ENCODE peak calls at places on chromosome 3, in eight cellular contexts. O, B, C, J, P, I, N and K are unnamed samples. For H4K20me1 and H3K9me2, the result is how much of the 10 kb centered on the place peaks cover.

GRCh38 chr3:194671511-194671899 is 486 bp downstream of the LSG1 start:
- DNase-seq in I (peak), B (peak), P (peak), C (peak), N (peak), J (peak), O (peak), K (peak)

GRCh38 chr3:178421069-178421468 is 115.2 kb upstream of the KCNMB2 start:
- DNase-seq in N (no peak), I (no peak), O (no peak), P (no peak), J (no peak), B (no peak), C (no peak), K (no peak)

GRCh38 chr3:65466300-65466988 is 572.3 kb downstream of the MAGI1 start:
- DNase-seq in O (no peak), J (no peak), C (peak), I (no peak), N (no peak), B (no peak), P (no peak), K (no peak)

GRCh38 chr3:86976206-86976605 is 14.7 kb downstream of the VGLL3 start:
- DNase-seq in N (no peak), J (no peak), P (no peak), B (no peak), O (no peak), C (no peak), I (no peak), K (no peak)

GRCh38 chr3:142828703-142829304 is 60.1 kb downstream of the PCOLCE2 start:
- DNase-seq in P (peak), I (peak), O (peak), C (peak), N (peak), J (peak), B (peak), K (peak)

GRCh38 chr3:179036226-179036625 is 35.4 kb downstream of the ZMAT3 start:
- DNase-seq in N (no peak), O (no peak), B (no peak), C (no peak), J (peak), P (no peak), I (no peak), K (no peak)

GRCh38 chr3:134651347-134652041 is 672 bp upstream of the KY start:
- DNase-seq in C (no peak), J (peak), O (no peak), I (no peak), B (no peak), P (peak), N (peak), K (no peak)

GRCh38 chr3:130878464-130878863 is 15.4 kb upstream of the ATP2C1 start:
- DNase-seq in N (no peak), B (no peak), I (no peak), P (no peak), C (no peak), J (no peak), O (no peak), K (no peak)

GRCh38 chr3:38829404-38829803 is 13.4 kb upstream of the SCN10A start:
- DNase-seq in O (no peak), B (no peak), C (no peak), N (peak), P (no peak), J (peak), I (peak), K (peak)

GRCh38 chr3:151544164-151544548 is 83.3 kb upstream of the IGSF10 start:
- DNase-seq in I (no peak), J (no peak), C (peak), P (no peak), O (no peak), B (no peak), N (no peak), K (peak)

GRCh38 chr3:40465456-40465855 is 8.3 kb downstream of the RPL14 start:
- DNase-seq in B (no peak), P (no peak), I (no peak), C (no peak), J (no peak), N (no peak), O (no peak), K (no peak)

GRCh38 chr3:12338595-12339546 is 50.0 kb downstream of the PPARG start:
- DNase-seq in B (no peak), C (no peak), I (no peak), O (no peak), N (no peak), P (no peak), J (no peak), K (no peak)

GRCh38 chr3:197881601-197882000 is 68.4 kb upstream of the RPL35A start:
- DNase-seq in B (no peak), C (no peak), I (no peak), P (no peak), N (no peak), J (no peak), O (no peak), K (no peak)

GRCh38 chr3:43022111-43022510 is 43.0 kb downstream of the GASK1A start:
- DNase-seq in J (no peak), I (no peak), C (no peak), B (no peak), O (no peak), N (no peak), P (no peak), K (no peak)

GRCh38 chr3:158097571-158098553 is 8.4 kb downstream of the SHOX2 start:
- DNase-seq in N (peak), P (peak), J (no peak), B (no peak), I (no peak), O (peak), C (peak), K (peak)

GRCh38 chr3:46861996-46862688 is 1.1 kb downstream of the MYL3 start:
- DNase-seq in O (no peak), C (no peak), J (no peak), B (no peak), N (no peak), I (no peak), P (no peak), K (no peak)

GRCh38 chr3:188673509-188674239 is 498.1 kb upstream of the TPRG1 start:
- DNase-seq in J (peak), P (no peak), O (no peak), I (no peak), N (peak), C (peak), B (no peak), K (peak)

GRCh38 chr3:66478923-66479322 is 21.9 kb downstream of the LRIG1 start:
- DNase-seq in B (no peak), O (no peak), P (no peak), J (no peak), I (no peak), C (no peak), N (no peak), K (no peak)

GRCh38 chr3:36206936-36207620 is 173.2 kb upstream of the STAC start:
- DNase-seq in O (no peak), J (no peak), B (no peak), N (no peak), P (no peak), C (peak), I (no peak), K (no peak)

GRCh38 chr3:77071806-77072205 is 31.9 kb downstream of the ROBO2 start:
- DNase-seq in B (no peak), O (no peak), P (no peak), I (no peak), N (no peak), C (peak), J (no peak), K (no peak)

GRCh38 chr3:197809356-197810020 is 18.4 kb downstream of the LRCH3 start:
- DNase-seq in B (no peak), I (no peak), P (no peak), O (no peak), N (peak), C (no peak), J (peak), K (no peak)

GRCh38 chr3:188682316-188682715 is 489.5 kb upstream of the TPRG1 start:
- DNase-seq in J (no peak), N (no peak), P (no peak), O (no peak), I (no peak), C (no peak), B (no peak), K (no peak)

GRCh38 chr3:120646771-120647449 is 35.1 kb downstream of the HGD start:
- DNase-seq in N (no peak), B (no peak), O (no peak), J (no peak), I (no peak), P (no peak), C (no peak), K (no peak)

GRCh38 chr3:10419637-10420232 is 85.7 kb downstream of the ATP2B2 start:
- DNase-seq in B (no peak), C (no peak), O (peak), I (no peak), N (no peak), J (no peak), P (no peak), K (peak)

GRCh38 chr3:49132437-49133225 is at the start of gene LAMB2:
- DNase-seq in O (no peak), N (peak), P (no peak), B (peak), J (peak), C (peak), I (peak), K (peak)

GRCh38 chr3:190265795-190266194 is 56.5 kb downstream of the CLDN1 start:
- DNase-seq in P (no peak), B (peak), C (no peak), N (peak), O (no peak), J (peak), I (no peak), K (peak)

GRCh38 chr3:128484404-128485282 is 8.4 kb downstream of the GATA2 start:
- DNase-seq in J (peak), P (no peak), N (no peak), I (peak), B (no peak), O (no peak), C (peak), K (no peak)

GRCh38 chr3:38137615-38138346 is 680 bp upstream of the MYD88 start:
- DNase-seq in B (no peak), C (peak), J (peak), P (peak), O (peak), N (no peak), I (peak), K (no peak)

GRCh38 chr3:42758126-42758525 is 14.9 kb downstream of the CCDC13 start:
- DNase-seq in O (no peak), J (no peak), P (no peak), C (no peak), N (no peak), I (no peak), B (no peak), K (no peak)

GRCh38 chr3:168862466-168862865 is 766.7 kb upstream of the GOLIM4 start:
- DNase-seq in J (no peak), P (no peak), B (no peak), I (no peak), C (no peak), O (no peak), N (no peak), K (no peak)

GRCh38 chr3:38375072-38375471 is 28.5 kb downstream of the XYLB start:
- DNase-seq in J (no peak), B (no peak), N (no peak), C (no peak), O (no peak), I (no peak), P (no peak), K (no peak)

GRCh38 chr3:131405411-131405810 is 23.8 kb downstream of the NUDT16 start:
- DNase-seq in I (no peak), B (no peak), P (no peak), N (no peak), O (no peak), J (no peak), C (no peak), K (no peak)

GRCh38 chr3:32780735-32781210 is 37.0 kb upstream of the TRIM71 start:
- DNase-seq in O (no peak), P (peak), C (peak), B (peak), J (peak), N (peak), I (peak), K (peak)

DNA sequence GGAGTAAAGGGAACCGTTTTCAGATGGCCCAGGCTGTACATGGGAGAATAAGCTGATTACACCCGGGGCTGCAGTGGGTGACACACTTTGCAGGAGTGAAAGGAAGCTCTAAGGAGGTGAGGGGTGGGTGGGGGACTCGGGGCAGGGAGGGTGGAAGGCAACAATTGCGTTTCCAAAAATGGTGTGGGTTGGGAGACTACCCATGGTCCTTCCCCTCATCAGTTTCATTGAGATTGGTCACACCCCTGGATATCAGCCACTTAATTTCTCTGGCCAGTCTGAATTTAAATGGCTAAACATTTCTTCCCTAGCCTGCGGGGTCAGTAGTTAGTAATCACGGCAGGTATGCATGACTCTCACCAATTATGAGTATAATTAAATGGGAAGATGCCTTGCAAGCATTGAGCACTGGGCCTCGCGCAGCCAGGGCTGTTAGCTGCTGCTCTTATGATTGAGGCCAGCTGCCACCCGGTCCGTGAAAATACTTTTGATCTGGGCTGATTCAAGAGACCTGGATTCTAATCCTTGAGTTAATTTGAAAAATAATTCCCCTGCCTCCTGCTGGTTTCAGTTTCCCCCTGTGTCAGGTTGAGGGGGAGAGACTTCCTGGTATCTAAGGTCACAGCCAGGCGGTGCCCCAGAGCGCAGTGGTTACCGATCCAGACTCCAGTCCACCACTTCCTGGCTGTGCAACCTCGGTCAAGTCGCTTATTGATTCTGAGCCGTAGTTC is 23.3 kb downstream of the SLC6A6 start:
- DNase-seq in I (no peak), B (no peak), N (no peak), P (no peak), C (no peak), O (peak), J (no peak), K (peak)
- H4K20me1 ChIP-seq in I (under half), B (under half), N (under half), P (under half), C (under half), O (under half), J (under half), K (under half)

GRCh38 chr3:71018794-71019193 is 564.7 kb downstream of the FOXP1 start:
- DNase-seq in N (no peak), I (no peak), B (no peak), O (no peak), P (no peak), J (no peak), C (no peak), K (no peak)
- H3K9me2 ChIP-seq in N (under half), I (under half), B (under half), O (under half), P (under half), J (under half), C (under half), K (under half)

DNA sequence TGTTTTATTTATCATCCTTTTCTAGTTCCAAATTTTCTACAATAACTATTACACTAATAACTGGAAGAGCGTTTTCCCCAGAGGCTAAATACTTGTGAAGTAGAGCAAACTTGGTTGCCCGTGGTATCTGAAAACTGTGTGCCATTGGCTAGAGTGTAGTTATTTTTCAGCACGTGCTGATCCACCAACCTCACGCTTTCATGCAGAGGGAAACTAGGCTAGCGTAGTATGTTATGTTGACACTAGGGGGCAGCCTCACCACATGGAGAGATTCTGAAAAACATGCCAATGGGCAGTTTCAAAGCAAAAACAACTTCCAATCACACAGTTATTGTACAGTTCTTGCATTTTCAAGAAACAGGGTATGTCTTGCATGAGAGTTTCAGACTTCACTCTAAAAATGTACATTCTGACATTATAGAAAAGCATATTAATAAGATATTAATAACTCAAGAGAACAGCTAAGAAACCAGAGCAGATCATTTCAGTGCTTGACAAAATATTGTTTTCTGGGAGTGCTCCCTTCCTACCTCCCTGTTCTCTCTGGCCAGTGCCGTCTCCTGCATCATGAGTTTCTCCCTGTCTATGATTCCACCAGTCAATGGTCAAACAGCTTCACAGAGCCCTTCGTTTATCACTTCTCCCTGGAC is 39.7 kb downstream of the SPATA12 start:
- DNase-seq in I (peak), B (peak), N (peak), O (peak), J (peak), C (peak), P (peak), K (peak)
- TF ChIP-seq EZH2phosphoT487 in I (no peak), B (no peak), N (no peak), O (no peak), J (no peak), C (no peak), P (no peak), K (no peak)

GRCh38 chr3:177109688-177110087 is 87.6 kb downstream of the TBL1XR1 start:
- DNase-seq in I (no peak), C (no peak), B (no peak), P (no peak), N (no peak), O (peak), J (no peak), K (no peak)
- H4K20me1 ChIP-seq in I (half or more), C (half or more), B (under half), P (half or more), N (half or more), O (half or more), J (under half), K (under half)

GRCh38 chr3:71784914-71785593 is at the start of gene PROK2:
- DNase-seq in C (peak), O (no peak), N (peak), B (no peak), I (peak), P (no peak), J (peak), K (no peak)
- H3K9me2 ChIP-seq in C (under half), O (under half), N (under half), B (under half), I (under half), P (under half), J (under half), K (under half)

DNA sequence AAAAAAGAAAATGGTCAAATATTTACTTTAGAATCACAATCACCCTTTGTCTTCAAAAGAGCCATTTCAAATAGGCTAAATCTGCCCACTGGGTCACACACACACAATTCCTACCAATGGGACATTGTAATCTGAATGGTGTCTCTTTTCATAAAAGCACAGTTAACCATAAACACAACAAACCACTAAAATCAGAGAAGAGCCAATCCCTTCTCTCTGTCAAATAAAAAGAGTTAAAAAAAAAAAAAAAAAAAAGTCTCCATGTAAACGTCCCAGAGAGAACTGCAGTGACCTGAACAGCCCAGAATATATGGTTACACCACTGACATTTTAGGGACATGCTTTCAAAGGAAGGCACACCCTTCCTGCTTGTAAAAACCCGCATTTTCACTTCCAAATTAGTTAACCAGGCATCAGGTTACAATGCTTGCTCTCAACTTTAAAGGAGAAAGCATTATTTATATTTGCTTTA is 63.7 kb downstream of the PRICKLE2 start:
- DNase-seq in C (peak), N (no peak), P (peak), B (no peak), I (no peak), J (peak), O (no peak), K (peak)
- TF ChIP-seq EZH2phosphoT487 in C (no peak), N (no peak), P (no peak), B (no peak), I (no peak), J (no peak), O (no peak), K (no peak)

DNA sequence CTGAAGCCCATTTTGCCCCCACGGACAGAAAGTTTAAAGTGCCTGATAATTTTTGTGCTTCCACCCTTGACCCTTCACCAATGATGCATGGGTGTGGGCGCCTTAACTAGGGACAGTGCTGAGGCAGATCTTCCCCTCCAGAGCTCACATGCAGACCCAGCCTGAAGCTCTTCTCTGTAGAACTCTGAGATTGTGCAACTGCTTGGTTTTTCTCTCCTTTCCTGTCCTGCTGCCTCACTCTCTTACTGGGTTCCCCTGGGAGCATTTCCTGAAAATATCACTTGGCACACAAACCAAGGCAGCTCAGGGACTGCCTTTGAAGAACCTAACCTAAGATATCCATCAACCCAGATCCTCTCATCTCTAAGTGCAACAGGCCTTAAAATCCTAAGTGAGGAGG is 220.3 kb upstream of the STT3B start:
- DNase-seq in J (peak), O (no peak), P (no peak), I (no peak), N (no peak), C (no peak), B (no peak), K (no peak)
- H4K20me1 ChIP-seq in J (under half), O (under half), P (under half), I (under half), N (under half), C (under half), B (under half), K (under half)

DNA sequence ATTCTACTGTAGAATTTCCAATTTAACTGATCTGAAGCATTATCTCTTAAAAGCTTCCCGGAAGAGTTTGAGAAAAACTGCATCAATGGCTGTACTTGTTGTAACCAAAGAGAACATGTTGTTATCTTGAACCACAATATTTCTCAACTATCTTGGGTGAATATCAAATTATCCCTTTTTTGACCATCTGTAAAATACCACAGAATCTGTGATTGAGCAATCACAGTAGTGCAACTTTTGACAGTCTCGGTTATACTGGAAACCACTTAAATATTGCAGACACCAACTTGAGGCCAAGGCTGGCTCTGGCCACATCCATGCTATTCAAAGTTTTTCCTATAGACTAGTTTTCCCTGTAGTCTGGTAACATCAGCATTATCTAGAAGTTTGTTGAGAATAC is 842.8 kb upstream of the EPHA6 start:
- DNase-seq in O (no peak), C (no peak), J (peak), N (no peak), B (no peak), I (no peak), P (no peak), K (no peak)
- H3K9me2 ChIP-seq in O (under half), C (under half), J (under half), N (under half), B (under half), I (under half), P (under half), K (under half)

DNA sequence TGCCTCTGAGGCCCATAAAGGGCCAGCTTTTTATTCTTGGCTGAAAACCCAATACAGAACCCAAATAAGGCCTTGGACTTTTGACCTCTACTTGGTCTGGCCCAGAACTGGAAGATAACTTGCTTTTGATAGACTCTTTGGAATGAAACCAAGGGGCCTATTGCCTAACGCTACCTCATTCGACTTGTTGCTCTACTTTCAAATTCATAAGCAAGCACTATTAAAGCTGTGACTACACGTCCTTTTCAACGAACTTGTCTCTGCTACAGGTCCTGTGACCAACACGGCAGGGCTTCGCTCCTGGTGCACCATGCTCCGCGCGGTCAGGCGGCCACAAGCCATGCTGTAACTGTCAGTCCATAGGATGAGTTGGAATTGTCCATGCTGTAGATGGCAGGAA is 385.4 kb downstream of the MFSD1 start:
- DNase-seq in I (no peak), C (no peak), B (no peak), P (no peak), N (no peak), J (no peak), O (no peak), K (no peak)
- TF ChIP-seq EZH2phosphoT487 in I (no peak), C (no peak), B (no peak), P (no peak), N (no peak), J (no peak), O (no peak), K (no peak)